ENCODE peak calls at places on chromosomes 5 and 9, in seven cellular contexts. One of them, this sample, is unnamed.

GRCh38 chr9:98064623-98065392 is 8.3 kb downstream of the NANS start:
- DNase-seq in activated naive CD4-positive, alpha-beta T cell: no peak
- DNase-seq in iPS DF 6.9: no peak
- DNase-seq in stimulated activated CD8-positive, alpha-beta memory T cell treated with anti-CD3 and anti-CD28 coated beads, Interleukin-2, amount 100 ng/mL, for 1 hour: no peak
- DNase-seq in myocyte: peak; percentile 48
- DNase-seq in activated CD4-positive, alpha-beta T cell treated with anti-CD3 and anti-CD28 coated beads for 48 hours: no peak
- DNase-seq in cardiac muscle cell: peak; percentile 30
- DNase-seq in this sample: no peak

GRCh38 chr5:163357636-163358035 is 79.8 kb upstream of the CCNG1 start:
- DNase-seq in activated naive CD4-positive, alpha-beta T cell: no peak
- DNase-seq in iPS DF 6.9: no peak
- DNase-seq in stimulated activated CD8-positive, alpha-beta memory T cell treated with anti-CD3 and anti-CD28 coated beads, Interleukin-2, amount 100 ng/mL, for 1 hour: no peak
- DNase-seq in activated CD4-positive, alpha-beta T cell treated with anti-CD3 and anti-CD28 coated beads for 48 hours: no peak
- DNase-seq in myocyte: no peak
- DNase-seq in cardiac muscle cell: no peak
- DNase-seq in this sample: no peak

GRCh38 chr5:66828551-66829421 is 232.6 kb downstream of the MAST4 start:
- DNase-seq in cardiac muscle cell: peak; percentile 82
- DNase-seq in myocyte: peak; percentile 90
- DNase-seq in activated naive CD4-positive, alpha-beta T cell: peak; percentile 28
- DNase-seq in activated CD4-positive, alpha-beta T cell treated with anti-CD3 and anti-CD28 coated beads for 48 hours: peak; percentile 69
- DNase-seq in iPS DF 6.9: no peak
- DNase-seq in stimulated activated CD8-positive, alpha-beta memory T cell treated with anti-CD3 and anti-CD28 coated beads, Interleukin-2, amount 100 ng/mL, for 1 hour: peak; percentile 11
- DNase-seq in this sample: peak; percentile 28

GRCh38 chr5:64872044-64872443 is 103.3 kb downstream of the CWC27 start:
- DNase-seq in myocyte: no peak
- DNase-seq in stimulated activated CD8-positive, alpha-beta memory T cell treated with anti-CD3 and anti-CD28 coated beads, Interleukin-2, amount 100 ng/mL, for 1 hour: no peak
- DNase-seq in activated CD4-positive, alpha-beta T cell treated with anti-CD3 and anti-CD28 coated beads for 48 hours: no peak
- DNase-seq in activated naive CD4-positive, alpha-beta T cell: no peak
- DNase-seq in iPS DF 6.9: no peak
- DNase-seq in cardiac muscle cell: no peak
- DNase-seq in this sample: no peak

GRCh38 chr9:128523199-128523925 is 18.8 kb downstream of the GLE1 start:
- DNase-seq in activated CD4-positive, alpha-beta T cell treated with anti-CD3 and anti-CD28 coated beads for 48 hours: no peak
- DNase-seq in activated naive CD4-positive, alpha-beta T cell: no peak
- DNase-seq in stimulated activated CD8-positive, alpha-beta memory T cell treated with anti-CD3 and anti-CD28 coated beads, Interleukin-2, amount 100 ng/mL, for 1 hour: no peak
- DNase-seq in myocyte: peak; percentile 69
- DNase-seq in cardiac muscle cell: peak; percentile 70
- DNase-seq in iPS DF 6.9: no peak
- DNase-seq in this sample: peak; percentile 48

GRCh38 chr5:131245948-131246347 is 17.9 kb upstream of the CDC42SE2 start:
- DNase-seq in iPS DF 6.9: no peak
- DNase-seq in activated CD4-positive, alpha-beta T cell treated with anti-CD3 and anti-CD28 coated beads for 48 hours: no peak
- DNase-seq in cardiac muscle cell: no peak
- DNase-seq in stimulated activated CD8-positive, alpha-beta memory T cell treated with anti-CD3 and anti-CD28 coated beads, Interleukin-2, amount 100 ng/mL, for 1 hour: no peak
- DNase-seq in myocyte: no peak
- DNase-seq in activated naive CD4-positive, alpha-beta T cell: no peak
- DNase-seq in this sample: no peak

GRCh38 chr5:160555836-160556660 is 134.4 kb downstream of the PTTG1 start:
- DNase-seq in myocyte: no peak
- DNase-seq in activated naive CD4-positive, alpha-beta T cell: no peak
- DNase-seq in activated CD4-positive, alpha-beta T cell treated with anti-CD3 and anti-CD28 coated beads for 48 hours: no peak
- DNase-seq in iPS DF 6.9: no peak
- DNase-seq in stimulated activated CD8-positive, alpha-beta memory T cell treated with anti-CD3 and anti-CD28 coated beads, Interleukin-2, amount 100 ng/mL, for 1 hour: no peak
- DNase-seq in cardiac muscle cell: no peak
- DNase-seq in this sample: no peak

GRCh38 chr5:69415584-69415958 is 655 bp downstream of the MARVELD2 start:
- DNase-seq in stimulated activated CD8-positive, alpha-beta memory T cell treated with anti-CD3 and anti-CD28 coated beads, Interleukin-2, amount 100 ng/mL, for 1 hour: no peak
- DNase-seq in activated CD4-positive, alpha-beta T cell treated with anti-CD3 and anti-CD28 coated beads for 48 hours: no peak
- DNase-seq in myocyte: no peak
- DNase-seq in activated naive CD4-positive, alpha-beta T cell: no peak
- DNase-seq in iPS DF 6.9: no peak
- DNase-seq in cardiac muscle cell: no peak
- DNase-seq in this sample: no peak

GRCh38 chr5:144024085-144024484 is 146.4 kb downstream of the YIPF5 start:
- DNase-seq in stimulated activated CD8-positive, alpha-beta memory T cell treated with anti-CD3 and anti-CD28 coated beads, Interleukin-2, amount 100 ng/mL, for 1 hour: no peak
- DNase-seq in activated CD4-positive, alpha-beta T cell treated with anti-CD3 and anti-CD28 coated beads for 48 hours: no peak
- DNase-seq in iPS DF 6.9: no peak
- DNase-seq in myocyte: no peak
- DNase-seq in activated naive CD4-positive, alpha-beta T cell: no peak
- DNase-seq in cardiac muscle cell: no peak
- DNase-seq in this sample: no peak

GRCh38 chr5:9222054-9222738 is 323.7 kb downstream of the SEMA5A start:
- DNase-seq in activated CD4-positive, alpha-beta T cell treated with anti-CD3 and anti-CD28 coated beads for 48 hours: no peak
- DNase-seq in cardiac muscle cell: no peak
- DNase-seq in stimulated activated CD8-positive, alpha-beta memory T cell treated with anti-CD3 and anti-CD28 coated beads, Interleukin-2, amount 100 ng/mL, for 1 hour: no peak
- DNase-seq in myocyte: no peak
- DNase-seq in iPS DF 6.9: peak; percentile 35
- DNase-seq in activated naive CD4-positive, alpha-beta T cell: no peak
- DNase-seq in this sample: peak; percentile 56

GRCh38 chr5:15790446-15791005 is 290.5 kb downstream of the FBXL7 start:
- DNase-seq in myocyte: no peak
- DNase-seq in activated CD4-positive, alpha-beta T cell treated with anti-CD3 and anti-CD28 coated beads for 48 hours: no peak
- DNase-seq in cardiac muscle cell: no peak
- DNase-seq in stimulated activated CD8-positive, alpha-beta memory T cell treated with anti-CD3 and anti-CD28 coated beads, Interleukin-2, amount 100 ng/mL, for 1 hour: no peak
- DNase-seq in activated naive CD4-positive, alpha-beta T cell: no peak
- DNase-seq in iPS DF 6.9: no peak
- DNase-seq in this sample: no peak

GRCh38 chr5:4905674-4906528 is 234.2 kb upstream of the ADAMTS16 start:
- DNase-seq in cardiac muscle cell: no peak
- DNase-seq in activated naive CD4-positive, alpha-beta T cell: no peak
- DNase-seq in stimulated activated CD8-positive, alpha-beta memory T cell treated with anti-CD3 and anti-CD28 coated beads, Interleukin-2, amount 100 ng/mL, for 1 hour: no peak
- DNase-seq in myocyte: peak; percentile 22
- DNase-seq in activated CD4-positive, alpha-beta T cell treated with anti-CD3 and anti-CD28 coated beads for 48 hours: no peak
- DNase-seq in iPS DF 6.9: peak; percentile 4
- DNase-seq in this sample: no peak